ENCODE peak calls at places on chromosome 2, in five cellular contexts. Y is Calu3; F is iPS-NIHi11; I is stimulated activated naive B cell treated with anti-CD40 and anti-IgM and Interleukin-4, amounts not matched to agents 10 μg/mL and 1 μg/mL and 100 μg/mL, for 72 hours; T is nephron progenitor cell. K is an unnamed sample.

GRCh38 chr2:18169121-18169786 is 290.8 kb downstream of the KCNS3 start:
- DNase-seq in Y (no peak), I (no peak), T (no peak), F (no peak), K (no peak)

GRCh38 chr2:2581331-2582159 is 250.5 kb upstream of the MYT1L start:
- DNase-seq in Y (no peak), I (no peak), F (no peak), T (no peak), K (no peak)

GRCh38 chr2:55809875-55810620 is 113.5 kb downstream of the EFEMP1 start:
- DNase-seq in I (no peak), F (no peak), T (no peak), Y (no peak), K (no peak)

GRCh38 chr2:161028581-161028980 is 131.6 kb upstream of the TANK start:
- DNase-seq in Y (no peak), I (no peak), F (no peak), T (no peak), K (no peak)

GRCh38 chr2:230067990-230068657 is 600 bp downstream of the SLC16A14 start:
- DNase-seq in Y (peak; percentile 78), F (peak; percentile 67), T (peak; percentile 73), I (peak; percentile 31), K (peak; percentile 22)

GRCh38 chr2:120219766-120220165 is 3.4 kb downstream of the TMEM185B start:
- DNase-seq in Y (no peak), T (no peak), I (no peak), F (no peak), K (no peak)

GRCh38 chr2:120384486-120385354 is 38.8 kb downstream of the INHBB start:
- DNase-seq in T (no peak), F (no peak), I (no peak), Y (no peak), K (no peak)

GRCh38 chr2:67451086-67451832 is 54.1 kb downstream of the ETAA1 start:
- DNase-seq in F (no peak), I (no peak), Y (peak; percentile 36), T (no peak), K (no peak)

GRCh38 chr2:222915092-222915957 is 54.5 kb downstream of the ACSL3 start:
- DNase-seq in I (no peak), Y (no peak), F (no peak), T (no peak), K (no peak)

GRCh38 chr2:236744316-236745105 is 174.9 kb downstream of the ACKR3 start:
- DNase-seq in F (no peak), I (no peak), Y (no peak), T (no peak), K (no peak)

GRCh38 chr2:8805278-8806045 is 32.0 kb downstream of the KIDINS220 start:
- DNase-seq in T (no peak), I (no peak), Y (no peak), F (no peak), K (no peak)